ENCODE peak calls at places on chromosomes 11 and 22, in four cellular contexts. T is endodermal cell, M is thoracic aorta, U is AG09319. N is an unnamed sample.

GRCh38 chr11:7251836-7252682 is at the start of gene SYT9:
- DNase-seq in T (peak; percentile 93), M (no peak), U (no peak), N (no peak)

GRCh38 chr11:30860970-30861369 is 274.8 kb upstream of the MPPED2 start:
- DNase-seq in T (no peak), M (no peak), U (no peak), N (no peak)

GRCh38 chr11:130001491-130002351 is 914 bp downstream of the PRDM10 start:
- DNase-seq in T (peak; percentile 76), M (no peak), U (no peak), N (no peak)

GRCh38 chr11:34886609-34887008 is 29.6 kb downstream of the APIP start:
- DNase-seq in T (no peak), M (no peak), U (no peak), N (no peak)

GRCh38 chr22:17811119-17811518 is 36.9 kb upstream of the BID start:
- DNase-seq in T (no peak), M (no peak), U (no peak), N (no peak)

GRCh38 chr22:45585437-45585755 is 82.7 kb downstream of the FBLN1 start:
- DNase-seq in T (no peak), M (no peak), U (no peak), N (no peak)

GRCh38 chr11:103326070-103326794 is 217.0 kb downstream of the DYNC2H1 start:
- DNase-seq in T (peak; percentile 83), M (no peak), U (peak; percentile 73), N (peak; percentile 65)

GRCh38 chr22:38751422-38752346 is 4.1 kb downstream of the SUN2 start:
- DNase-seq in T (no peak), M (no peak), U (no peak), N (no peak)

GRCh38 chr22:38193580-38193979 is 8.2 kb upstream of the MAFF start:
- DNase-seq in T (no peak), M (no peak), U (no peak), N (no peak)

GRCh38 chr11:112042161-112042960 is 17.2 kb downstream of the DLAT start:
- DNase-seq in T (no peak), M (no peak), U (no peak), N (no peak)

GRCh38 chr11:80197155-80197554 is 756.3 kb upstream of the TENM4 start:
- DNase-seq in T (no peak), M (no peak), U (no peak), N (no peak)

GRCh38 chr11:126392638-126393023 is 37.1 kb downstream of the ST3GAL4 start:
- DNase-seq in T (no peak), M (no peak), U (no peak), N (no peak)

GRCh38 chr11:94776351-94777321 is 8.5 kb downstream of the AMOTL1 start:
- DNase-seq in T (peak; percentile 85), M (no peak), U (no peak), N (no peak)

GRCh38 chr22:45398214-45398613 is 15.2 kb downstream of the SMC1B start:
- DNase-seq in T (no peak), M (no peak), U (no peak), N (no peak)

GRCh38 chr11:75570559-75571139 is 8.6 kb downstream of the SERPINH1 start:
- DNase-seq in T (no peak), M (no peak), U (no peak), N (no peak)

GRCh38 chr22:17087176-17088131 is 2.7 kb downstream of the IL17RA start:
- DNase-seq in T (peak; percentile 35), M (no peak), U (peak; percentile 34), N (no peak)

GRCh38 chr22:36330655-36331305 is 57.0 kb downstream of the MYH9 start:
- DNase-seq in T (peak; percentile 65), M (peak; percentile 43), U (no peak), N (peak; percentile 67)

GRCh38 chr22:38755155-38755910 is 465 bp downstream of the SUN2 start:
- DNase-seq in T (peak; percentile 83), M (peak; percentile 88), U (peak; percentile 56), N (no peak)

GRCh38 chr22:20940178-20940790 is 23.1 kb downstream of the CRKL start:
- DNase-seq in T (no peak), M (no peak), U (peak; percentile 69), N (peak; percentile 81)

GRCh38 chr11:75814369-75814685 is 683 bp upstream of the UVRAG start:
- DNase-seq in T (no peak), M (no peak), U (no peak), N (no peak)

GRCh38 chr11:37560346-37560745 is 962.3 kb upstream of the RAG2 start:
- DNase-seq in T (no peak), M (no peak), U (no peak), N (no peak)

GRCh38 chr11:108131993-108132392 is 10.6 kb downstream of the ACAT1 start:
- DNase-seq in T (no peak), M (no peak), U (no peak), N (no peak)

GRCh38 chr22:50301581-50301991 is 5.9 kb downstream of the PLXNB2 start:
- DNase-seq in T (no peak), M (no peak), U (no peak), N (no peak)

GRCh38 chr11:121890377-121890776 is 225.6 kb downstream of the BLID start:
- DNase-seq in T (no peak), M (no peak), U (peak; percentile 69), N (no peak)

GRCh38 chr11:8544807-8545206 is 49.2 kb downstream of the STK33 start:
- DNase-seq in T (no peak), M (no peak), U (no peak), N (no peak)

GRCh38 chr22:19430890-19431541 is 517 bp downstream of the HIRA start:
- DNase-seq in T (peak; percentile 77), M (no peak), U (no peak), N (no peak)

GRCh38 chr11:116193321-116194114 is 579.3 kb downstream of the BUD13 start:
- DNase-seq in T (peak; percentile 87), M (no peak), U (peak; percentile 10), N (peak; percentile 3)

GRCh38 chr11:128632151-128632791 is 44.9 kb upstream of the ETS1 start:
- DNase-seq in T (peak; percentile 89), M (no peak), U (no peak), N (no peak)
- TF ChIP-seq CTCF in T (peak; percentile 86), M (peak; percentile 53), U (peak; percentile 87), N (peak; percentile 88)

GRCh38 chr11:66543263-66544107 is 2.4 kb downstream of the ZDHHC24 start:
- DNase-seq in T (peak; percentile 88), M (no peak), U (no peak), N (peak; percentile 27)
- TF ChIP-seq CTCF in T (peak; percentile 77), M (peak; percentile 23), U (peak; percentile 35), N (peak; percentile 67)

DNA sequence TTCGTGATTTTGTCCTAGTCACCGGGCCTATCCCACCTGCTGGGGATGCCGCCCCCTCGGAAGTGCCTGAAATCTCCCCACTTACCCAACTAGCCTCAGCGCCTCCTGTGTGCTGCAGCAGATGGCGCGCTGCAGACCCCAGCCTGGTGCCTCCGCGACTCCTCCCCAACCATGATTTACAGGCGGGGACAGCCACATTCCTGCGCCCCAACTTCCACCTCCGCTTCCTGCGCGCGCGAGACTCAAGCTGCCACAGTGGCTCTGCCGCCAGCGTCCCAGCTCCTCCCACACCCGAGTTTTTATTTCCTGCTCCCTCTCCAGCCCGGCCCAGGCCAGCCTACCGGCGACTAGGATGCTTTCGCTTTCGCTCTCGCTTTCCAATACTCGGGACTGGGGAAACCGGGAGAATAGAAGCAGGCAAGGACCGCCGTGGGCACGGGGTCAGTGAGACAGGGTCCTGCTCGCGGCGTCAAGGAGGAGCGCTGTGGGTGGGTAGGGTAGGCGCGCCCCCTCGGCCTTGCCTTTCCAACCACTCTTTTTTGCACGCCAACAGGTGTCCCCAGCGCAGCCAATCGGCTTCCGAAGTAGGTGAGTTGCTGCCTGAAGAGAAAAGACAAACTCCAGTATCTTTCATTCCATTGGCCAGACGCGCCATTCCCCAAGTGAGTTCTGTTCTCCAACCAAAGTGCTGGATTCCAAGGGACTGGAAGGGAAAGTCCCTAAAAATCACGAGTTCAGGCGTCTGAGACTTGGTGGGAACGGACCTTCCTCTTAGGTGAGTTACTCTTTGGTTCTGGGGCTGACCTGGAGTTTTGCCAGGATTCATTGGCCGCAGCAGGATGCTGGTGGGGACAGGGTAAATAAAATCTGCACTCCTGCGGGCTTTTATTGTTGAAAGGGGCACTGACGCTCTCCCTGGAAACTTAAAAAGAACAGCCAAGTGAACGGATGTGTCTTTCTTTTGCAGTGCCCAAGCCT is at the start of gene FAM111A:
- DNase-seq in T (peak; percentile 96), M (peak; percentile 60), U (peak; percentile 72), N (peak; percentile 52)
- TF ChIP-seq CTCF in T (peak; percentile 63), M (no peak), U (peak; percentile 50), N (no peak)

GRCh38 chr11:125364085-125364822 is 131.8 kb downstream of the FEZ1 start:
- DNase-seq in T (no peak), M (no peak), U (no peak), N (no peak)
- TF ChIP-seq CTCF in T (peak; percentile 56), M (no peak), U (no peak), N (peak; percentile 8)

GRCh38 chr22:29214232-29214631 is 8.5 kb downstream of the EMID1 start:
- DNase-seq in T (peak; percentile 68), M (no peak), U (no peak), N (no peak)

GRCh38 chr22:29215012-29215860 is 9.5 kb downstream of the EMID1 start:
- DNase-seq in T (peak; percentile 51), M (no peak), U (no peak), N (no peak)

GRCh38 chr22:29216873-29217666 is 11.4 kb downstream of the EMID1 start:
- DNase-seq in T (no peak), M (no peak), U (peak; percentile 37), N (no peak)

GRCh38 chr22:29217827-29218757 is 12.4 kb downstream of the EMID1 start:
- DNase-seq in T (peak; percentile 49), M (no peak), U (no peak), N (no peak)

DNA sequence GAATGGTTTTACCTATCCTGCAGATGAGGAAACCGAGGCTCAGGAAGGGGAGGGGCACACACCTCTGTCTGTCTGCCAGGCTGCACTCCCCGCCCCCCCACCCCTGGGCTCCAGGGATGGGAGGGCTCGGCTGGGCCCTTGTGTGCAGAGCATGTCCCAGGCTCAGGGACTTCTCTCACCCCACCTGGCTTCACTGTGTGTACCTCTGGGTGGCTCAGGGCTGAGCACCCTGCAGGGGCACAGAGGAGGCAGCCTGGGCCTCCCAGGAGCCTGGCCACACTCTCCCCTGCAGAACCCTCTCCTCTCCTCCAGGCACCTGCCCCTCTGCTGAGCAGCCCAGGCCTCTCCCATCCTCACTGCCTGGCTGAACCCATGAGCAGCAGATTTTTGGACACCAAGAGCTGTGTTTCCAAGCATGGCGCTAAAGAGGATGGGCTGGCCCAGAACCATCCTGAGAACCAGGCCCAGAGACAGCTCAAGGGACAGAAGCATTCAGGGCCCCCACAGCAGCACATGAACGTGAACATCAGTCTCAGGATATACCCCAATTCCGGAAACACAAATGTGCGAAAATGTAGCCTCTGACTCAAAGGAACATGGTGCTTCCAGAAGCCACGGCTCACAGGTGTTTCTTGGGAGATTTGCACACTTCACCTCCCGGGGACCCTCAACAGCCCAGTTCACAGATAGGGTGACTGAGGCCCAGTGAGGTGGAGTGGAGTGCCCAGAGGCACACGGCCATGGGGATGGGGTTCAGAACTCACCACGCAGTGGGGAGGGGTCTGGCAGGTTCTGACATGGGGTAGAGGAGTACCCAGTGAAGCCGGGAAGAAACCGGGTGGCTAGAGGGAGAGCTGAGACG is 10.5 kb downstream of the EMID1 start:
- DNase-seq in T (no peak), M (no peak), U (no peak), N (no peak)
- TF ChIP-seq CTCF in T (no peak), M (no peak), U (no peak), N (no peak)

GRCh38 chr11:2369320-2369719 is 7.8 kb upstream of the CD81 start:
- DNase-seq in T (no peak), M (no peak), U (no peak), N (no peak)
- TF ChIP-seq CTCF in T (no peak), M (no peak), U (no peak), N (no peak)

GRCh38 chr11:107009190-107009589 is 9.1 kb downstream of the GUCY1A2 start:
- DNase-seq in T (no peak), M (no peak), U (no peak), N (no peak)
- TF ChIP-seq CTCF in T (peak; percentile 43), M (no peak), U (no peak), N (no peak)

N was measured in HFF-Myc.